ENCODE peak calls at places on chromosomes 11 and 22, in ten cellular contexts. U is uterus, L is IMR-90, Q is ovary, Y is suprapubic skin, Z is transverse colon, R is K562, V is testis, W is HCT116, C is esophagus muscularis mucosa. N is an unnamed sample.

GRCh38 chr11:6298605-6299004 is 21.7 kb downstream of the CAVIN3 start:
- DNase-seq in C (no peak), W (peak), Y (no peak), L (no peak), R (no peak), Q (no peak), Z (peak), V (peak), U (no peak), N (peak)

GRCh38 chr22:48188211-48188845 is 1425.9 kb downstream of the TBC1D22A start:
- DNase-seq in Y (no peak), L (no peak), V (no peak), C (no peak), Q (no peak), U (no peak), W (no peak), R (peak), Z (no peak), N (no peak)

GRCh38 chr11:33941637-33942160 is 49.8 kb upstream of the LMO2 start:
- DNase-seq in V (no peak), W (peak), R (peak), Y (no peak), Q (no peak), U (no peak), Z (no peak), L (no peak), C (no peak), N (peak)

GRCh38 chr11:56841210-56841810 is 92.8 kb upstream of the OR9G4 start:
- DNase-seq in W (peak), L (peak), C (no peak), Z (peak), R (peak), Y (no peak), U (peak), V (peak), Q (peak), N (peak)

GRCh38 chr11:32318071-32318815 is 117.1 kb downstream of the WT1 start:
- DNase-seq in V (no peak), R (no peak), Y (no peak), C (no peak), W (no peak), Z (no peak), L (no peak), U (no peak), Q (no peak), N (no peak)

GRCh38 chr11:43493431-43493830 is 134.7 kb downstream of the TTC17 start:
- DNase-seq in R (no peak), L (no peak), Y (no peak), Z (no peak), Q (no peak), V (no peak), U (no peak), W (no peak), C (no peak), N (no peak)

GRCh38 chr11:64933935-64934693 is 1.6 kb downstream of the GPHA2 start:
- DNase-seq in Y (no peak), U (no peak), L (no peak), Z (no peak), V (no peak), C (no peak), W (no peak), R (no peak), Q (no peak), N (no peak)

GRCh38 chr11:2304156-2305139 is 2.6 kb downstream of the TSPAN32 start:
- DNase-seq in U (no peak), L (no peak), V (peak), W (no peak), R (no peak), C (no peak), Z (no peak), Q (no peak), Y (no peak), N (peak)

GRCh38 chr11:62400760-62401159 is 18.1 kb upstream of the SCGB1A1 start:
- DNase-seq in Y (peak), C (no peak), Q (peak), W (no peak), Z (peak), V (peak), U (peak), L (peak), R (peak), N (peak)

GRCh38 chr11:112558691-112559090 is 298.0 kb upstream of the PLET1 start:
- DNase-seq in Z (no peak), U (no peak), L (peak), R (no peak), C (no peak), Q (no peak), W (no peak), V (no peak), Y (no peak), N (no peak)

GRCh38 chr11:7595016-7595869 is 78.1 kb downstream of the CYB5R2 start:
- DNase-seq in C (no peak), Z (no peak), U (no peak), V (no peak), Q (no peak), R (no peak), W (no peak), L (no peak), Y (no peak), N (no peak)

GRCh38 chr11:12642040-12642439 is 32.2 kb upstream of the TEAD1 start:
- DNase-seq in W (no peak), Y (no peak), Z (no peak), C (no peak), R (peak), L (peak), U (no peak), V (no peak), Q (no peak), N (no peak)

GRCh38 chr11:69040581-69041260 is 8.0 kb upstream of the TPCN2 start:
- DNase-seq in Q (no peak), R (no peak), C (no peak), W (no peak), V (no peak), Y (no peak), Z (no peak), U (no peak), L (peak), N (no peak)

GRCh38 chr11:8025816-8026215 is 38.7 kb downstream of the EIF3F start:
- DNase-seq in C (no peak), W (no peak), U (no peak), Y (no peak), V (no peak), R (no peak), Z (no peak), Q (no peak), L (peak), N (no peak)

GRCh38 chr11:19625438-19625837 is 87.2 kb upstream of the NAV2 start:
- DNase-seq in U (no peak), R (no peak), Z (no peak), C (no peak), V (no peak), Y (no peak), W (no peak), Q (no peak), L (peak), N (no peak)

GRCh38 chr11:70119502-70119901 is 41.4 kb downstream of the ANO1 start:
- DNase-seq in L (no peak), W (no peak), R (no peak), C (no peak), U (no peak), V (no peak), Y (no peak), Z (no peak), Q (no peak), N (no peak)

GRCh38 chr22:40609216-40609615 is 27.3 kb downstream of the MRTFA start:
- DNase-seq in Q (no peak), L (no peak), C (no peak), U (no peak), R (no peak), Z (no peak), Y (no peak), W (no peak), V (no peak), N (no peak)

GRCh38 chr11:106331163-106331562 is 253.7 kb downstream of the AASDHPPT start:
- DNase-seq in C (no peak), L (no peak), Q (no peak), V (no peak), Z (no peak), W (no peak), R (no peak), Y (no peak), U (no peak), N (no peak)

GRCh38 chr11:7555067-7555699 is 41.4 kb downstream of the PPFIBP2 start:
- DNase-seq in L (no peak), W (no peak), V (peak), U (no peak), Q (no peak), R (no peak), Z (peak), Y (no peak), C (no peak), N (no peak)

GRCh38 chr11:62953811-62954210 is 31.0 kb downstream of the SLC22A6 start:
- DNase-seq in V (no peak), Q (no peak), W (no peak), L (peak), Y (no peak), C (no peak), Z (no peak), U (no peak), R (no peak), N (no peak)

GRCh38 chr11:128716661-128717210 is 22.9 kb downstream of the FLI1 start:
- DNase-seq in L (peak), Q (no peak), W (no peak), Z (peak), U (no peak), V (no peak), Y (no peak), C (no peak), R (no peak), N (no peak)

GRCh38 chr22:43878831-43879550 is 12.8 kb downstream of the PNPLA5 start:
- DNase-seq in R (no peak), L (no peak), Y (no peak), U (no peak), Q (peak), Z (no peak), C (no peak), W (no peak), V (no peak), N (no peak)

GRCh38 chr11:64123679-64124078 is 42.2 kb downstream of the MACROD1 start:
- DNase-seq in V (no peak), W (no peak), Q (no peak), L (no peak), Z (no peak), U (no peak), C (no peak), Y (no peak), R (no peak), N (no peak)

GRCh38 chr11:129703846-129704245 is 111.8 kb upstream of the TMEM45B start:
- DNase-seq in C (peak), V (no peak), U (no peak), L (no peak), Q (no peak), Y (peak), W (no peak), Z (no peak), R (no peak), N (no peak)

GRCh38 chr11:87180743-87181142 is 143.0 kb downstream of the TMEM135 start:
- DNase-seq in Q (no peak), C (no peak), R (no peak), Z (no peak), Y (no peak), W (no peak), U (no peak), L (peak), V (no peak), N (no peak)

GRCh38 chr11:123682976-123683375 is 28.6 kb upstream of the SCN3B start:
- DNase-seq in Y (no peak), W (no peak), U (no peak), V (no peak), R (no peak), C (no peak), L (no peak), Z (no peak), Q (no peak), N (no peak)

GRCh38 chr22:32353840-32354239 is 3.8 kb upstream of the RFPL3 start:
- DNase-seq in W (no peak), C (no peak), Y (no peak), R (no peak), U (no peak), Q (no peak), V (no peak), L (no peak), Z (no peak), N (no peak)

GRCh38 chr11:19829109-19829790 is 116.6 kb downstream of the NAV2 start:
- DNase-seq in U (no peak), L (no peak), Y (no peak), V (no peak), Z (peak), C (no peak), Q (no peak), W (no peak), R (no peak), N (no peak)

GRCh38 chr22:25702046-25702445 is 39.9 kb upstream of the MYO18B start:
- DNase-seq in Y (no peak), W (no peak), Q (no peak), R (no peak), Z (no peak), V (no peak), L (peak), C (no peak), U (no peak), N (peak)

GRCh38 chr11:9982796-9983579 is 311.0 kb downstream of the SBF2 start:
- DNase-seq in L (peak), C (no peak), Z (peak), W (peak), U (no peak), Q (no peak), R (peak), Y (no peak), V (no peak), N (no peak)

GRCh38 chr11:75598900-75599299 is 36.8 kb downstream of the SERPINH1 start:
- DNase-seq in R (no peak), Y (no peak), Z (no peak), U (no peak), W (no peak), Q (no peak), L (no peak), C (no peak), V (no peak), N (no peak)

GRCh38 chr11:75595511-75595910 is 33.5 kb downstream of the SERPINH1 start:
- DNase-seq in Q (no peak), C (no peak), Y (no peak), Z (no peak), L (no peak), W (no peak), U (no peak), V (no peak), R (no peak), N (peak)

GRCh38 chr11:75597636-75598035 is 35.6 kb downstream of the SERPINH1 start:
- DNase-seq in U (no peak), V (no peak), C (no peak), R (peak), W (peak), Y (no peak), Q (no peak), L (no peak), Z (no peak), N (peak)

GRCh38 chr11:75598264-75598663 is 36.2 kb downstream of the SERPINH1 start:
- DNase-seq in Y (no peak), U (no peak), Q (no peak), C (no peak), W (no peak), L (peak), V (no peak), R (no peak), Z (no peak), N (no peak)

GRCh38 chr11:75596914-75597313 is 34.9 kb downstream of the SERPINH1 start:
- DNase-seq in Y (no peak), R (no peak), U (no peak), Q (no peak), W (no peak), V (no peak), Z (no peak), C (no peak), L (no peak), N (no peak)
- TF ChIP-seq POLR2A in Y (no peak), R (no peak), U (no peak), Q (no peak), W (no peak), V (no peak), Z (no peak), C (no peak), L (no peak), N (no peak)

DNA sequence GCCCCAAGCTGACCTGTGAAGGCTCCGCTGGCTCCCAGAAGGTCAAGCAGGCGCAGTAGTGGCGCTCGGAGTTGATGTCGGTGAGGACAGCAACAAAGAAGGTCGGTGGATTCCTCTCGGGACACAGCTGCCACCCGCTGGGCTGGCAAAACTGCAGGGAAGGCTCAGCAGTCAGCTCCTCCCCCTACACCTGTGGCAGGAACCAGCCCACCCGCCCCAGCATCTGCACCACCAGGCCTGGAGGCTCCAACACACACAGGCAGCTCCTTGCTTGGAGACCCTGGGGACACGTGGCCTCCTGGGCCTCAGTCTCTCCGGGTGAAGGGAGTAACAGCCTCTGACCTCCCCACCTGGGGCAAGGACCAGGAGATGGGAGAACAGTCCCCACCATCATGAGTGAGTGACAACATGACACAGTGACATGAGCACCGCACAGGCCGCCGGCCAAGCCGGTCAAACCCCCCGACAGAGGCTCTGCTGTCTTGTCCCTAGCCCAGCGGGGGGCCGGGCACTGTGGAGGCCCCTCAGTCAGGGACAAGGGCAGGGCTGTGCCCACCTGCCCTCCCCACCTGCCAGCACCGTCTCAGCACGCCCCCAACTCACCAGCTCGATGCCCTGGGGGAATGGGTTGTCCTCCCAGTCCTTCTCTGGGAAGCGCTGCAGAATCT is 6.9 kb downstream of the SBF1 start:
- DNase-seq in R (no peak), L (no peak), C (no peak), V (no peak), U (no peak), Y (no peak), Q (no peak), Z (no peak), W (no peak), N (no peak)
- TF ChIP-seq POLR2A in R (no peak), L (no peak), C (no peak), V (no peak), U (no peak), Y (no peak), Q (no peak), Z (no peak), W (no peak), N (no peak)

DNA sequence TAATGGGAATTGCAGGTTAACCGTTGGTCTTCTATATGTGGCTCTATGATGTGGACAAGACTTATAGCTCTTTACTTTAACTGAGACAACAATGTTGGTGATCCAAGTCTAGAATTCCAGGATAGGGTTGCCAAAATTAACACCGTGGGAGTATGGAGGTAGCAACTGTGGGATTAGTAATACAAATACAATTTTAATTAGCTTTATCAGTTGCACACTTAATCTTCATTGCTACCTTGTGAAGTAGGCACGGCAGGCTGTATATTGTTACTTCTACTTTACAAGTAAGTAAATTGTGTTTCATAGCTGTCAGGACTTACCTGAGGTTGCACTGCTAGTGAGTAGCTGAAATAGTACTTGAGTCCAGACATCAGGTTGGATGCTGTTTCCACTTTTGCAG is 21.0 kb downstream of the MTMR3 start:
- DNase-seq in V (no peak), Y (no peak), U (no peak), C (no peak), W (no peak), Q (no peak), R (no peak), L (no peak), Z (no peak), N (no peak)
- TF ChIP-seq POLR2A in V (no peak), Y (no peak), U (no peak), C (no peak), W (no peak), Q (no peak), R (no peak), L (no peak), Z (no peak), N (no peak)

GRCh38 chr22:28497188-28497587 is 182.5 kb downstream of the TTC28 start:
- DNase-seq in R (no peak), Q (no peak), C (no peak), V (no peak), Y (no peak), Z (no peak), W (no peak), U (no peak), L (peak), N (no peak)
- TF ChIP-seq POLR2A in R (no peak), Q (no peak), C (no peak), V (no peak), Y (no peak), Z (no peak), W (no peak), U (no peak), L (no peak), N (no peak)

DNA sequence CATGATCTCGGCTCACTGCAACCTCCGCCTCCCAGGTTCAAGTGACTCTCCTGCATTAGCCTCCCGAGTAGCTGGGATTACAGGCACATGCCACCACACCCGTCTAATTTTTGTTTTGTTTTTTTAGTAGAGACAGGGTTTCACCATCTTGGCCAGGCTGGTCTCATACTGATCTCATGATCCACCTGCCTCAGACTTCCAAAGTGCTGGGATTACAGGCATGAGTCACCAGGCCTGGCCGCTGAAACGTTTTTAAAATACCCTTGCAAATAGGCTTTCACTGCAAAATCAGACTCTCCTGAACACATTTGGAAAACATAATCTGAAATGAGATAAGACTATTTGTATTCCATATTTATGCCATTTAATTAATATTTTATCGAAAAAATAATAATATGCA is 826.1 kb upstream of the CNTN5 start:
- DNase-seq in L (no peak), R (no peak), Y (no peak), U (no peak), W (no peak), C (no peak), Q (no peak), V (no peak), Z (no peak), N (no peak)
- TF ChIP-seq POLR2A in L (no peak), R (no peak), Y (no peak), U (no peak), W (no peak), C (no peak), Q (no peak), V (no peak), Z (no peak), N (no peak)